ENCODE peak calls at places on chromosomes 13 and 19, in five cellular contexts. B, G, R, F and T are unnamed samples.

GRCh38 chr19:32318884-32319520 is 26.4 kb upstream of the ZNF507 start:
- DNase-seq in G (no peak), R (no peak), F (no peak), B (no peak), T (peak; percentile 22)

GRCh38 chr13:97566907-97567306 is 132.9 kb downstream of the RAP2A start:
- DNase-seq in F (no peak), G (no peak), B (no peak), R (no peak), T (no peak)

GRCh38 chr19:44718441-44719261 is 19.7 kb downstream of the CEACAM16 start:
- DNase-seq in B (peak; percentile 54), G (no peak), F (peak; percentile 56), R (peak; percentile 45), T (no peak)

GRCh38 chr13:102651892-102652291 is 43.0 kb downstream of the METTL21C start:
- DNase-seq in B (no peak), R (no peak), F (peak; percentile 52), G (no peak), T (no peak)

GRCh38 chr13:50033696-50034095 is 18.5 kb downstream of the KCNRG start:
- DNase-seq in F (peak; percentile 61), B (no peak), R (no peak), G (no peak), T (no peak)

GRCh38 chr19:42501733-42502132 is 26.5 kb downstream of the CEACAM1 start:
- DNase-seq in F (no peak), G (no peak), B (no peak), R (no peak), T (no peak)

GRCh38 chr13:78241278-78241919 is 322.8 kb upstream of the EDNRB start:
- DNase-seq in G (no peak), F (peak; percentile 11), R (no peak), B (no peak), T (peak; percentile 0)

GRCh38 chr13:102999498-102999897 is 66.7 kb downstream of the SLC10A2 start:
- DNase-seq in G (no peak), F (no peak), R (no peak), B (no peak), T (no peak)

GRCh38 chr13:94550030-94550738 is 45.8 kb downstream of the TGDS start:
- DNase-seq in R (peak; percentile 33), B (peak; percentile 18), G (no peak), F (peak; percentile 52), T (no peak)

GRCh38 chr19:51689751-51690358 is 3.3 kb upstream of the SPACA6 start:
- DNase-seq in F (no peak), R (peak; percentile 27), B (no peak), G (no peak), T (no peak)

GRCh38 chr19:37933965-37934364 is 27.0 kb downstream of the SIPA1L3 start:
- DNase-seq in G (no peak), F (peak; percentile 20), R (no peak), B (no peak), T (no peak)

GRCh38 chr19:15433519-15434069 is 14.8 kb upstream of the AKAP8L start:
- DNase-seq in F (no peak), G (no peak), R (no peak), B (no peak), T (no peak)

GRCh38 chr19:6060600-6061391 is 49.5 kb downstream of the RFX2 start:
- DNase-seq in G (no peak), F (peak; percentile 16), R (no peak), B (peak; percentile 56), T (no peak)

GRCh38 chr19:7870571-7871279 is 3.5 kb downstream of the PRR36 start:
- DNase-seq in B (peak; percentile 84), F (no peak), R (no peak), G (no peak), T (no peak)

GRCh38 chr19:16878181-16878965 is 10.4 kb upstream of the F2RL3 start:
- DNase-seq in G (no peak), B (no peak), R (no peak), F (no peak), T (no peak)

GRCh38 chr19:6718741-6719539 is 1.5 kb downstream of the C3 start:
- DNase-seq in R (no peak), B (no peak), G (no peak), F (no peak), T (no peak)

GRCh38 chr13:113744197-113745000 is 14.6 kb upstream of the TMEM255B start:
- DNase-seq in F (no peak), B (no peak), G (no peak), R (no peak), T (no peak)

GRCh38 chr13:48028066-48028465 is 9.5 kb upstream of the NUDT15 start:
- DNase-seq in B (no peak), F (no peak), R (no peak), G (no peak), T (no peak)

GRCh38 chr19:33399081-33399744 is 25.7 kb downstream of the CEBPG start:
- DNase-seq in R (no peak), F (no peak), G (no peak), B (no peak), T (no peak)

GRCh38 chr13:66362485-66362884 is 867.7 kb downstream of the PCDH9 start:
- DNase-seq in R (no peak), B (no peak), F (peak; percentile 26), G (no peak), T (no peak)

GRCh38 chr13:33307820-33308219 is 22.3 kb upstream of the STARD13 start:
- DNase-seq in G (no peak), F (peak; percentile 55), B (no peak), R (no peak), T (no peak)

GRCh38 chr19:47511128-47511517 is 3.7 kb downstream of the NAPA start:
- DNase-seq in R (peak; percentile 32), F (no peak), B (no peak), G (no peak), T (no peak)

GRCh38 chr19:3075605-3076431 is 13.5 kb upstream of the TLE5 start:
- DNase-seq in F (no peak), B (no peak), R (no peak), G (peak; percentile 76), T (peak; percentile 78)

GRCh38 chr13:24279706-24280105 is 29.7 kb upstream of the C1QTNF9 start:
- DNase-seq in F (no peak), B (no peak), G (no peak), R (no peak), T (no peak)

GRCh38 chr13:94280357-94280756 is 199.1 kb downstream of the DCT start:
- DNase-seq in F (peak; percentile 36), R (no peak), B (no peak), G (no peak), T (no peak)

DNA sequence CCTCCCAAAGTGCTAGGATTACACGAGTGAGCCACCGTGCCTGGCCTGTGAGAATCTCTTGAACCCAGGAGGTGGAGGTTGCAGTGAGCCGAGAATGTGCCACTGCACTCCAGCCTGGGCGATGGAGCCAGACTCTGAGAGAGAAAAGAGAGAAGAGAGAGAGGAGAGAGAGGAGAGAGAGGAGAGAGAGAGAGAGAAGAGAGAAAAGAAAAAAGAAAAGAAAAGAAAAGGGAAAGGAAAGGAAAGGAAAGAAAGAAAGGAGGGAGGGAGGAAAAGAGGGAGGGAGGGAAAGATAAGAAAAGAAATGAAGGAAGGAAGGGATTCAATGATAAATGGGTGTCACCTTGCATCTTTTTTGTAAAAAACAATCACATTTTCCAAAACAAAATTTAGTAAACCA is 23.0 kb upstream of the PSPC1 start:
- DNase-seq in G (no peak), B (no peak), F (no peak), R (no peak), T (no peak)
- TF ChIP-seq POLR2A in G (no peak), B (no peak), F (no peak), R (no peak), T (no peak)

DNA sequence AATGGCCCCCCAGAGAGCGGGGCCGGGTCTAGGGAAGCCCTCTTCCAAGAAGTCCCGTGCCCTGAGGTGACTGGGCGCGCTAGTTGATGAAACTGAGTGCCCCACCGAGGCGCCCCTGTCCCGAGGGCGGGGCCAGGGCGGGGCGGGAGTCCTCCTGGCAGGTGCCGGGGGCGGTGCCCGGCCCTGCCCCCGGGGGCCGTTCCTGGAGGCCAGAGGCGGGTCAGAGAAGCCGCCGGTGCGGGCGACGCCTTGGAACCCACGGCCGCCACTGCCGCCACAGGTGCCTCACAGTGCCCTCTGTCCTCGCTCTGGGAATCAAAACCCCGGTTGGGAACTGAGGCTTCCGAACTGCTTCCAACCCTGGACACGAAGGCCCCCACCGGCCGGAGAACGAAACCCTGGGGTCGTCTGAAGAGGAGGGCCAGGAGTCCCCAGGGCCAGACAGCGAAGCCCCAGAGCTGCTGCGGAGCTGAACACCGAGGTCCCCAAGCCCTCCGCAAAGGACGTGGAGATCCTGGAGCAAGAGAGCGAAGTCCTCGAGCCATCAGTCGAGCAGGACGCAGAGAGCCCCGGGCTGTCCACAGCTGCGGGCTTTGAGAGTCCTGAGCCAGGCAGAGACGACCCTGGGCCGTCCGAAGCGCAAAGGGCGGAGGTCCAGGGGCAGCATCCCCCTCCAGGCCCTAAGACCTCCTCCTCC is at the start of gene MISP3:
- DNase-seq in F (no peak), B (no peak), R (no peak), G (no peak), T (no peak)
- TF ChIP-seq POLR2A in F (no peak), B (no peak), R (no peak), G (no peak), T (no peak)

GRCh38 chr19:39402417-39403297 is 4.0 kb upstream of the ZFP36 start:
- DNase-seq in R (peak; percentile 94), F (peak; percentile 93), G (peak; percentile 65), B (peak; percentile 95), T (peak; percentile 58)
- TF ChIP-seq POLR2A in R (peak; percentile 68), F (peak; percentile 29), G (peak; percentile 66), B (no peak), T (no peak)

GRCh38 chr19:1905863-1906375 is 720 bp downstream of the ADAT3 start:
- DNase-seq in F (no peak), B (no peak), G (no peak), R (no peak), T (no peak)

GRCh38 chr19:1906985-1907562 is 1.9 kb downstream of the ADAT3 start:
- DNase-seq in F (no peak), R (no peak), G (no peak), B (no peak), T (no peak)

GRCh38 chr19:1901940-1902404 is 3.2 kb upstream of the ADAT3 start:
- DNase-seq in B (no peak), F (no peak), R (peak; percentile 46), G (no peak), T (no peak)

GRCh38 chr19:1905071-1905862 is at the start of the genes ADAT3 and SCAMP4:
- DNase-seq in R (peak; percentile 96), B (peak; percentile 98), G (peak; percentile 93), F (peak; percentile 99), T (peak; percentile 92)

GRCh38 chr19:1904385-1905070 is 671 bp upstream of the ADAT3 start:
- DNase-seq in R (no peak), G (peak; percentile 54), B (peak; percentile 83), F (no peak), T (no peak)
- TF ChIP-seq POLR2A in R (no peak), G (peak; percentile 63), B (no peak), F (no peak), T (peak; percentile 71)

GRCh38 chr13:30673669-30674521 is 56.2 kb downstream of the USPL1 start:
- DNase-seq in R (peak; percentile 84), B (peak; percentile 81), G (peak; percentile 86), F (peak; percentile 89), T (peak; percentile 84)
- TF ChIP-seq POLR2A in R (peak; percentile 46), B (no peak), G (peak; percentile 44), F (no peak), T (peak; percentile 43)